ENCODE peak calls at places on chromosomes 7 and 10, in five cellular contexts. A, Z, V, J and C are unnamed samples.

GRCh38 chr10:4141471-4141870 is 356.5 kb upstream of the KLF6 start:
- DNase-seq in Z (peak; percentile 6), V (no peak), A (no peak), J (peak; percentile 43), C (no peak)

GRCh38 chr10:32972929-32973328 is 14.9 kb upstream of the ITGB1 start:
- DNase-seq in V (no peak), Z (no peak), J (peak; percentile 56), A (no peak), C (no peak)

GRCh38 chr10:123346581-123346980 is 192.4 kb downstream of the BUB3 start:
- DNase-seq in A (no peak), Z (no peak), J (no peak), V (no peak), C (no peak)

GRCh38 chr10:33107953-33108352 is 149.9 kb upstream of the ITGB1 start:
- DNase-seq in A (no peak), V (no peak), Z (no peak), J (no peak), C (no peak)

GRCh38 chr7:4067874-4068273 is 614.2 kb upstream of the FOXK1 start:
- DNase-seq in J (no peak), V (no peak), A (no peak), Z (no peak), C (no peak)

GRCh38 chr7:45391618-45392451 is 182.3 kb upstream of the ADCY1 start:
- DNase-seq in A (no peak), Z (no peak), J (no peak), V (no peak), C (no peak)

GRCh38 chr7:139635521-139636240 is 112.2 kb downstream of the CLEC2L start:
- DNase-seq in V (peak; percentile 63), A (no peak), Z (no peak), J (no peak), C (no peak)

GRCh38 chr7:2123360-2123759 is 109.4 kb downstream of the MAD1L1 start:
- DNase-seq in J (no peak), Z (no peak), A (peak; percentile 16), V (no peak), C (no peak)

GRCh38 chr7:123770378-123770777 is 21.6 kb upstream of the WASL start:
- DNase-seq in V (no peak), A (no peak), Z (peak; percentile 21), J (peak; percentile 98), C (no peak)

GRCh38 chr10:34280599-34281374 is 534.3 kb downstream of the PARD3 start:
- DNase-seq in V (no peak), A (no peak), J (peak; percentile 95), Z (peak; percentile 96), C (peak; percentile 84)

GRCh38 chr10:103706760-103707159 is 148.6 kb downstream of the SH3PXD2A start:
- DNase-seq in J (no peak), A (no peak), V (no peak), Z (no peak), C (no peak)

GRCh38 chr10:14389981-14390590 is 59.4 kb upstream of the FRMD4A start:
- DNase-seq in V (no peak), J (no peak), A (no peak), Z (no peak), C (no peak)

GRCh38 chr10:8057636-8058273 is 3.3 kb downstream of the GATA3 start:
- DNase-seq in V (no peak), A (no peak), Z (no peak), J (no peak), C (no peak)

GRCh38 chr10:97731346-97732051 is 5.4 kb upstream of the ZFYVE27 start:
- DNase-seq in Z (peak; percentile 80), V (peak; percentile 66), J (peak; percentile 81), A (peak; percentile 79), C (no peak)

GRCh38 chr7:112437038-112437437 is 13.2 kb upstream of the IFRD1 start:
- DNase-seq in J (peak; percentile 63), A (no peak), Z (peak; percentile 31), V (no peak), C (no peak)

GRCh38 chr7:42237891-42238531 is 1.0 kb upstream of the GLI3 start:
- DNase-seq in Z (peak; percentile 77), V (no peak), A (peak; percentile 49), J (peak; percentile 51), C (no peak)

GRCh38 chr7:142181211-142181610 is 69.7 kb downstream of the MGAM2 start:
- DNase-seq in Z (no peak), V (no peak), J (no peak), A (no peak), C (no peak)

GRCh38 chr7:122298131-122298530 is 6.4 kb downstream of the FEZF1 start:
- DNase-seq in V (no peak), J (no peak), A (no peak), Z (no peak), C (no peak)

DNA sequence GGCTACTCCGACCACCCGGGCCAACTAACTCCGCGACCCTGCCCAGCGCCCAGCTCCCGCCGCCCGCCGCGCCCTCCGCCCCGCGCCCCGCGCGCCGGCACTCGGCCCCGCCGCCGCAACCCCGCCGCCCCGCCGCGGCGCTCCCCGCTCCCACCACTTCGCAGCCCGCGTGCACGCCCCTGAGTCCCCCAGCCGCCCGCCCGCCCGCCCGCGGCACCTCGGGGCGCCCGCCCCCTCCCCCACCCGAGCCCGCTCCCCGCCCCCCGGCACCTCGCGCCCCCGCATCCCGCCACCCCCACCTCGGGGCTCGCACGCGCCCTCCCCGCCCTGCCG is 598 bp downstream of the JAZF1 start:
- DNase-seq in Z (no peak), V (no peak), A (no peak), J (no peak), C (no peak)
- H3K4me3 ChIP-seq in Z (peak overlapping the region; percentile 78), V (no peak overlapping the region), A (peak overlapping the region; percentile 85), J (peak overlapping the region; percentile 67), C (peak overlapping the region; percentile 77)

GRCh38 chr7:12684186-12684585 is 3.2 kb upstream of the ARL4A start:
- DNase-seq in A (no peak), Z (no peak), J (no peak), V (no peak), C (no peak)

GRCh38 chr7:12685550-12685949 is 1.9 kb upstream of the ARL4A start:
- DNase-seq in J (peak; percentile 30), V (peak; percentile 32), A (no peak), Z (peak; percentile 64), C (no peak)

GRCh38 chr7:12684733-12685132 is 2.7 kb upstream of the ARL4A start:
- DNase-seq in V (no peak), J (no peak), A (no peak), Z (no peak), C (no peak)

GRCh38 chr7:12686234-12686893 is 1.1 kb upstream of the ARL4A start:
- DNase-seq in J (peak; percentile 88), A (peak; percentile 97), Z (peak; percentile 91), V (peak; percentile 93), C (peak; percentile 36)

DNA sequence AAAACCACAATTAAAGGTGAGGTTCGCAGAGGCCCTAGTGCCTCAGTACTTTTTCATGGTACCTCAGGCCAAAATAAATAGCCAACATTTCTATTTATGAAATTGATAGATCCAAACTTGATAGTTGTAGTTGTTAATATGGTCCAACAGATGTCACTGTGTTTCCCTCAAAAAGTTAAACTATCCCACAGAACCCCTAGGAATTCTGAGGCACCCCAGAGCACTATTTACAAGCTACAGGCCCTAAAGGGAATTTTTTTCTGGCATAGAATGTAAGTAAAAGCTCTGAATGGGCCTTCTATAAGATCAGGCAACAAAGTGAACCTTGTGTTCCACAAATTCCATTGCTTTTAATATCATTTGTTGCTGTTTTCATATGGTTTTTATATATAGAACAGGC is 3.8 kb upstream of the ARL4A start:
- DNase-seq in A (no peak), J (peak; percentile 29), Z (peak; percentile 27), V (no peak), C (no peak)
- TF ChIP-seq CTCF in A (no peak), J (peak; percentile 37), Z (peak; percentile 53), V (no peak), C (peak; percentile 2)

DNA sequence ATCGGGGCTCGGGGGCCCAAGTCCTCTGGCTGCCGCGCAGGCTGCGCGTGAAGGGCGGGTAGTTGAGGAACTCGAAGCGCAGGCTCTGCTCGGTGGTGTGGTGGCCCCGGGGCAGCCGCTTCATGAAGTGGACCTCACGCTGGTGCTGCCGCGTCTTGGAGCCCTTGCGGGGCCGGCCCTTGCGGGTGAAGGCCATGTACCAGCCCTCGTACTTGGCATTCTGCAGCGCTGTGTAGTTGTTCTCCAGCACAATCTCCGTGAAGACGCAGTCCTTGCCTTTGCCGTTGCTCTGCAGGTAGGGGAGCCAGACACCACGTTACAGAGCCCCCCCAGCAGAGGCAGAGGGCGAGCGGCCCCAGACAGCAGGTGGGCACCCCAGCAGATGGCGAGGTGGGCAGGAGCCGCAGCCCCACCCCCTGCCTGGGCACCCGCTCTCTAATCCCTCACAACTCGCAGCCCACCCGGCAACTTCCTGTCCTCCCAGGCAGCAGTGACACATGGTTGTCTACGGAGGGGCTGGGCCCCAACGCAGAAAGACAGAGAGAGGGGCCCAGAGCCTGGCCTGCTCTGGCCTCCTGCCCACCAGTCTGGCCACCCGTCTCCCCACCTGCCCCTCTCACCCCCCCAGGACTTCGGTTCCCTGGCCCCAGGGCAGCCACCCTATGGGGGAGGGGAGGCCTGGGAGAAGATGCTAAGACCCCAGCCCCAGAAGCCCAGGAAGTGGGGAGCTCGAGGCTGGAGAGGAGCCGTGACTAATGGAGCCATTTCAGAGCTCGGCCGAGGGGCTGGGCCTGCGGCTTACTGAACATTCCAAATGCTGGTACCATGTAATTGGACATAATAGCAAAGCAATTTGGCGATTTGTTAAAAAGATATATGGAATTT is 5.3 kb downstream of the FGF8 start:
- DNase-seq in J (no peak), Z (no peak), A (no peak), V (no peak), C (no peak)
- H3K4me3 ChIP-seq in J (no peak overlapping the region), Z (no peak overlapping the region), A (no peak overlapping the region), V (no peak overlapping the region), C (no peak overlapping the region)

GRCh38 chr7:114209968-114210367 is 204.6 kb upstream of the FOXP2 start:
- DNase-seq in A (no peak), V (no peak), Z (no peak), J (no peak), C (no peak)
- TF ChIP-seq CTCF in A (no peak), V (no peak), Z (no peak), J (no peak), C (no peak)

DNA sequence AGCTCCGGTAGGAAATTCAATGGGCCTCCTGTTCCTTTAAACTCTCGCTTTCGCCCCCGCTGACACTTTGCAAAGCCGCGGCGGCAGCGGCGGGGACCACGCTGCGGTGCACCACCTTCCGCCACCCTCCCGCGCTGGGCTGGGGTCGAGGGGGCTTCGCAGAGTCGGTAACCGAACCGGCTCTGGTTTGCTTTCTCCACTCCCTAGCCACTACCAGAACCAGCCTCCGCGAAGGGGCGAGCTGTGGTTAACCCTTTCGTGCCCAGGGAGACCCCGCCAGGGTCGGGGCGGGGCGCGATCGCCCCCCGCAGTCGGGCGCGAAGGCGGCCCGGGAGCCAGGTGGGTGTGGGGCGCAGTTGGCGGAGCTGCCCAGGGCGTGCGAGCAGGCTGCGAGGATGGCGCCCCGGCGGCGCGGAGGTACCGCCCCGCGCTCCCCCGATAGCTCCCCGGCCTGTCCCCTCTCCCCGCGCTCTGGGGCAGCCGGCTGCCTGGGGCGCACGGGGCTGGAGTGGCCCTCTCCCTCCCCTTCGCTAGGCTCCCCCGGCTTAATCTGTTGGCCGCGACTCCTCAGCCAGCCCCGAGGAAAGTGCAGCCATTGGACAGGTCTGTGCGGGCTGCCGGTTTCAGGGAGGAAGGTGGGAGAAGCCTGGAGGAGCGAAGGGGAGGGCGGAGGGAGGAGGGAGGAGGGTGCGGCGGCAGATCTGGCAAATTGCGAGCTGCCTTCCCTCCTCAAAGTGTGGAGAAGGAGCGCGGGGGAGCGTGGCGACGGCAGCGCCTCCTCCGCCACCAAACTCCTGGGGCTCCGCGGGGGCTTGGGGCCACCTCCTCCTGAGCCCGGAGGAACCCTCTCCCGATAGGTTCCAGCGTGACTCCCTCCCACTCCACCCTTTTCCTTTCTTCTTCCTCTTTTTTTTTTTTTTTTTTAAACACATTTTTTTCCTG is 483 bp upstream of the PLXDC2 start:
- DNase-seq in J (peak; percentile 65), Z (no peak), A (peak; percentile 78), V (no peak), C (no peak)
- H3K4me3 ChIP-seq in J (peak overlapping the region; percentile 67), Z (peak overlapping the region; percentile 61), A (peak overlapping the region; percentile 73), V (no peak overlapping the region), C (peak overlapping the region; percentile 7)

GRCh38 chr7:100091411-100092181 is 2.8 kb downstream of the COPS6 start:
- DNase-seq in J (peak; percentile 48), V (no peak), Z (no peak), A (no peak), C (no peak)
- TF ChIP-seq CTCF in J (peak; percentile 21), V (no peak), Z (no peak), A (no peak), C (no peak)